ENCODE peak calls at places on chromosomes 13 and 19, in five cellular contexts. Y, J, D, P and O are unnamed samples.

GRCh38 chr13:44393391-44393790 is 19.8 kb downstream of the SERP2 start:
- DNase-seq in Y (no peak), J (no peak), D (no peak), P (peak; percentile 22), O (no peak)

GRCh38 chr19:16920816-16921529 is 32.2 kb downstream of the F2RL3 start:
- DNase-seq in Y (peak; percentile 34), J (peak; percentile 92), D (no peak), P (no peak), O (no peak)

GRCh38 chr19:48872884-48873475 is 759 bp downstream of the PPP1R15A start:
- DNase-seq in Y (peak; percentile 89), J (peak; percentile 96), D (peak; percentile 89), P (peak; percentile 99), O (peak; percentile 90)

GRCh38 chr19:38519168-38519567 is 85.7 kb downstream of the RYR1 start:
- DNase-seq in Y (no peak), J (no peak), D (no peak), P (no peak), O (no peak)

GRCh38 chr19:17235618-17236413 is 9.8 kb downstream of the OCEL1 start:
- DNase-seq in Y (peak; percentile 87), J (peak; percentile 33), D (no peak), P (peak; percentile 87), O (peak; percentile 82)

GRCh38 chr19:13241321-13242104 is 91.3 kb downstream of the IER2 start:
- DNase-seq in Y (peak; percentile 58), J (no peak), D (no peak), P (peak; percentile 50), O (peak; percentile 75)

GRCh38 chr19:18856385-18857126 is 24.8 kb downstream of the UPF1 start:
- DNase-seq in Y (no peak), J (peak; percentile 32), D (no peak), P (no peak), O (no peak)

GRCh38 chr13:30829788-30830637 is 76.1 kb upstream of the MEDAG start:
- DNase-seq in Y (no peak), J (no peak), D (no peak), P (no peak), O (no peak)

GRCh38 chr13:30159446-30159839 is 147.9 kb downstream of the KATNAL1 start:
- DNase-seq in Y (peak; percentile 77), J (peak; percentile 93), D (no peak), P (peak; percentile 20), O (peak; percentile 82)

GRCh38 chr19:49327878-49328544 is 3.0 kb upstream of the SLC6A16 start:
- DNase-seq in Y (peak; percentile 75), J (peak; percentile 20), D (no peak), P (peak; percentile 51), O (peak; percentile 72)

GRCh38 chr13:112326821-112327370 is 49.3 kb upstream of the SPACA7 start:
- DNase-seq in Y (no peak), J (no peak), D (no peak), P (no peak), O (no peak)

GRCh38 chr13:91185294-91185863 is 162.1 kb upstream of the MIR17HG start:
- DNase-seq in Y (no peak), J (peak; percentile 1), D (no peak), P (peak; percentile 21), O (no peak)

GRCh38 chr13:51148952-51149573 is 38.0 kb upstream of the C13orf42 start:
- DNase-seq in Y (peak; percentile 44), J (peak; percentile 72), D (peak; percentile 20), P (peak; percentile 50), O (no peak)

GRCh38 chr19:17576758-17577532 is 21.5 kb downstream of the COLGALT1 start:
- DNase-seq in Y (peak; percentile 67), J (no peak), D (no peak), P (peak; percentile 46), O (peak; percentile 43)

GRCh38 chr13:20831254-20831653 is 57.5 kb upstream of the EEF1AKMT1 start:
- DNase-seq in Y (no peak), J (no peak), D (no peak), P (no peak), O (no peak)

GRCh38 chr13:100673376-100673830 is 1.2 kb downstream of the TMTC4 start:
- DNase-seq in Y (peak; percentile 27), J (no peak), D (no peak), P (no peak), O (peak; percentile 13)

GRCh38 chr19:38374332-38375097 is at the start of gene PSMD8:
- DNase-seq in Y (peak; percentile 99), J (peak; percentile 98), D (peak; percentile 96), P (peak; percentile 100), O (peak; percentile 99)

GRCh38 chr13:43331676-43332075 is 308.3 kb downstream of the DNAJC15 start:
- DNase-seq in Y (no peak), J (peak; percentile 1), D (no peak), P (no peak), O (no peak)

GRCh38 chr13:82758056-82758455 is 1124.2 kb downstream of the SLITRK1 start:
- DNase-seq in Y (no peak), J (peak; percentile 14), D (no peak), P (no peak), O (no peak)

GRCh38 chr13:42946927-42947326 is 45.1 kb downstream of the EPSTI1 start:
- DNase-seq in Y (no peak), J (peak; percentile 14), D (peak; percentile 15), P (no peak), O (no peak)

GRCh38 chr13:38398810-38399493 is 49.3 kb downstream of the UFM1 start:
- DNase-seq in Y (peak; percentile 6), J (peak; percentile 22), D (peak; percentile 64), P (no peak), O (no peak)

GRCh38 chr19:5059191-5059579 is 90.3 kb downstream of the KDM4B start:
- DNase-seq in Y (no peak), J (no peak), D (no peak), P (no peak), O (no peak)

GRCh38 chr13:96728463-96728862 is 265.8 kb downstream of the OXGR1 start:
- DNase-seq in Y (no peak), J (no peak), D (no peak), P (no peak), O (no peak)

GRCh38 chr19:28332886-28333285 is 880.1 kb downstream of the UQCRFS1 start:
- DNase-seq in Y (no peak), J (no peak), D (no peak), P (no peak), O (no peak)

GRCh38 chr19:591099-591958 is 1.6 kb downstream of the HCN2 start:
- DNase-seq in Y (no peak), J (no peak), D (no peak), P (no peak), O (no peak)

GRCh38 chr19:55115446-55116065 is 1.9 kb downstream of the PPP1R12C start:
- DNase-seq in Y (no peak), J (peak; percentile 43), D (no peak), P (no peak), O (no peak)

GRCh38 chr13:113776231-113777125 is 17.5 kb downstream of the TMEM255B start:
- DNase-seq in Y (no peak), J (no peak), D (no peak), P (no peak), O (no peak)

GRCh38 chr19:44807652-44808462 is 1.0 kb upstream of the BCAM start:
- DNase-seq in Y (no peak), J (peak; percentile 2), D (peak; percentile 15), P (peak; percentile 88), O (no peak)

GRCh38 chr19:5046339-5047039 is 77.6 kb downstream of the KDM4B start:
- DNase-seq in Y (no peak), J (peak; percentile 63), D (no peak), P (peak; percentile 86), O (no peak)

GRCh38 chr13:35349673-35350278 is 126.7 kb downstream of the MAB21L1 start:
- DNase-seq in Y (no peak), J (peak; percentile 1), D (no peak), P (peak; percentile 61), O (no peak)

GRCh38 chr13:44380404-44381165 is 7.0 kb downstream of the SERP2 start:
- DNase-seq in Y (no peak), J (peak; percentile 9), D (no peak), P (no peak), O (no peak)

GRCh38 chr13:51303882-51304281 is 35.6 kb upstream of the SERPINE3 start:
- DNase-seq in Y (no peak), J (no peak), D (no peak), P (no peak), O (no peak)

GRCh38 chr13:75896271-75896670 is 260.1 kb downstream of the LMO7 start:
- DNase-seq in Y (no peak), J (no peak), D (no peak), P (no peak), O (no peak)

GRCh38 chr19:34851277-34851804 is 75.4 kb upstream of the ZNF30 start:
- DNase-seq in Y (no peak), J (no peak), D (no peak), P (peak; percentile 61), O (no peak)

GRCh38 chr19:17846146-17846545 is 1.6 kb downstream of the JAK3 start:
- DNase-seq in Y (peak; percentile 52), J (no peak), D (no peak), P (no peak), O (peak; percentile 66)

GRCh38 chr19:21585491-21585890 is 80.1 kb downstream of the ZNF429 start:
- DNase-seq in Y (no peak), J (no peak), D (no peak), P (no peak), O (no peak)